ENCODE peak calls at places on chromosomes 13 and 19, in six cellular contexts. S is pancreas, T is A549, Y is uterus, E is GM23338, O is tibial artery. B is an unnamed sample.

GRCh38 chr19:18477042-18477760 is 39.3 kb upstream of the ISYNA1 start:
- DNase-seq in S (no peak), T (no peak), Y (no peak), E (peak; percentile 61), O (no peak), B (no peak)

GRCh38 chr13:95258619-95259194 is 42.5 kb downstream of the ABCC4 start:
- DNase-seq in S (no peak), T (peak; percentile 28), Y (no peak), E (no peak), O (no peak), B (no peak)

GRCh38 chr13:105491345-105491744 is 1044.1 kb downstream of the EFNB2 start:
- DNase-seq in S (no peak), T (no peak), Y (no peak), E (no peak), O (no peak), B (no peak)

GRCh38 chr19:43726736-43727592 is 11.1 kb downstream of the IRGC start:
- DNase-seq in S (no peak), T (no peak), Y (no peak), E (no peak), O (no peak), B (peak; percentile 29)

GRCh38 chr13:110354715-110355473 is 47.8 kb downstream of the COL4A2 start:
- DNase-seq in S (no peak), T (no peak), Y (no peak), E (no peak), O (no peak), B (no peak)

GRCh38 chr13:36163809-36164308 is 32.7 kb upstream of the DCLK1 start:
- DNase-seq in S (peak; percentile 76), T (no peak), Y (peak; percentile 33), E (peak; percentile 21), O (peak; percentile 64), B (peak; percentile 96)

GRCh38 chr13:87671031-87671823 is at the start of gene SLITRK5:
- DNase-seq in S (peak; percentile 89), T (peak; percentile 59), Y (no peak), E (peak; percentile 85), O (peak; percentile 64), B (peak; percentile 34)

GRCh38 chr19:20351244-20351643 is 184.2 kb downstream of the ZNF486 start:
- DNase-seq in S (no peak), T (no peak), Y (no peak), E (no peak), O (no peak), B (no peak)

GRCh38 chr13:42258747-42259146 is 13.2 kb upstream of the AKAP11 start:
- DNase-seq in S (no peak), T (no peak), Y (no peak), E (peak; percentile 68), O (no peak), B (no peak)

GRCh38 chr13:105327727-105328126 is 1207.7 kb downstream of the EFNB2 start:
- DNase-seq in S (no peak), T (no peak), Y (no peak), E (no peak), O (no peak), B (no peak)

GRCh38 chr19:38557205-38557799 is 60.5 kb downstream of the MAP4K1 start:
- DNase-seq in S (no peak), T (no peak), Y (no peak), E (no peak), O (no peak), B (no peak)

GRCh38 chr13:46575843-46576242 is 22.9 kb downstream of the LRCH1 start:
- DNase-seq in S (no peak), T (no peak), Y (no peak), E (no peak), O (no peak), B (peak; percentile 88)

GRCh38 chr13:66329988-66330429 is 900.1 kb downstream of the PCDH9 start:
- DNase-seq in S (no peak), T (no peak), Y (no peak), E (no peak), O (no peak), B (peak; percentile 65)

GRCh38 chr13:28218679-28219078 is 80.3 kb downstream of the PAN3 start:
- DNase-seq in S (no peak), T (no peak), Y (no peak), E (no peak), O (no peak), B (no peak)

GRCh38 chr19:35126624-35126959 is 8.3 kb downstream of the LGI4 start:
- DNase-seq in S (no peak), T (no peak), Y (no peak), E (peak; percentile 48), O (peak; percentile 29), B (no peak)

DNA sequence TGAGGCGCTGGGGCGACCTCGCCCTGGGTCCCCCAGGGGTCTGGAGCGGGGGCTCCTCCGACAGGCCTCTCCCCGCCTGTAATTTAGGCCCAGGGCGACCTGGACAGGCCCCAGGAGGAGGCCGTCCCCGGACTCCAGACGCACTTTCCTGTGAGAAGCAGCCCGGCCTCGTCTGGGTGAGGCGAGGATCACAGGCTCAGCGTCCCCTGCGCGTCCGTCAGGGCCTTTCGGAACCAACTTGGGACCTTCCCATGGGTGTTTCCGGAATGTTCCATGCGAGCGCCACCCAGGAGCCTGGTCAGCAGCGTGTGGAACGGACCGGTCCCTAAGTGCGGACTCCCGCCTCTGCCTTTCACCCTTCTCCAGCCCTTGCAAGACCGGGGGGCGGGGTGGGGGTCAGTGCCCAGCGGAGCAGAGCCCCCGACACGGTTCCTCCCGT is 1.0 kb upstream of the GRTP1 start:
- DNase-seq in S (peak; percentile 79), T (no peak), Y (peak; percentile 43), E (peak; percentile 46), O (no peak), B (no peak)
- H3K4me3 ChIP-seq in S (no peak overlapping the region), T (peak overlapping the region; percentile 39), Y (peak overlapping the region; percentile 53), E (peak overlapping the region; percentile 57), O (peak overlapping the region; percentile 72), B (no peak overlapping the region)

GRCh38 chr19:54388803-54389144 is 24.0 kb upstream of the LAIR1 start:
- DNase-seq in S (no peak), T (no peak), Y (no peak), E (no peak), O (no peak), B (no peak)
- H3K4me3 ChIP-seq in S (no peak overlapping the region), T (peak overlapping the region; percentile 13), Y (no peak overlapping the region), E (peak overlapping the region; percentile 45), O (no peak overlapping the region), B (no peak overlapping the region)

DNA sequence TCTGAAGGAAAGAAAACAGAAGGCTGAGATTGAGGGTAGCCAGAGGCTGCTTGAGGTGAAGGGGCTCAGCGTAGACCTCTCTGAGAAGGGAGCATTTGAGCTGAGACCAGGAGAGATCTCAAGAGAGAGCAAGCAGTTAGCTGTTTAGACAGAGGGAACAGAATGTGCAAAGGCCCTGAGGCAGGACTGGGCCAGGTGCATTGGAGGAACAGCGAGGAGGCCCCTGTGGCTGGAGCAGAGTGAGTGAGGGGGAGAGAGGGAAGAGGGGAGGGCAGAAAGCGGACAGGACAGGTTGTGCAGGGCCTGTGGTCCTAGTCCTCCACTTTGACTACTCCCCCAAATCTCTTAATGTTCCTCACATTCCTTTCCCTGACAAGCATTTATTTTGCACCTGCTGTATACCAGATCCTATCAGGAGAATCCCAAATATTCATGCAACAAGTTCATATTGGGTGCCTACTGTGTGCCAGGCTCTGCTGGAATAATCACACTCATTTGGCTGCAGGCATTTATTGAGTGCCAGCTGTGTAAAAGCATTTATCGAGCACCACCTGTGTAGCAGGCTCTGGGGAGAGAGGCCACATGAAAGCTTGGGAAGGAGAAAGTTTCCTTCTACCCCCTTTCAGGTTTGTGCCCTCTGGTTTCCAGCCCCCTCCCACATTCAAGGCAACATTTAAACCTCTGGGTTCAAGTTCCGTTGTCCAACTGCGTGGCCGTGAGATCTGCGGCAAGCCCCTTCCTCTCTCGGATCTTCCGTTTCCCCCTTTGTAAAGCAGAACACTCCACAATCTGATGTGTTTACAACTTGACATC is 36.5 kb downstream of the NFIC start:
- DNase-seq in S (no peak), T (no peak), Y (no peak), E (no peak), O (no peak), B (no peak)
- H3K4me3 ChIP-seq in S (no peak overlapping the region), T (no peak overlapping the region), Y (no peak overlapping the region), E (no peak overlapping the region), O (peak overlapping the region; percentile 63), B (no peak overlapping the region)

DNA sequence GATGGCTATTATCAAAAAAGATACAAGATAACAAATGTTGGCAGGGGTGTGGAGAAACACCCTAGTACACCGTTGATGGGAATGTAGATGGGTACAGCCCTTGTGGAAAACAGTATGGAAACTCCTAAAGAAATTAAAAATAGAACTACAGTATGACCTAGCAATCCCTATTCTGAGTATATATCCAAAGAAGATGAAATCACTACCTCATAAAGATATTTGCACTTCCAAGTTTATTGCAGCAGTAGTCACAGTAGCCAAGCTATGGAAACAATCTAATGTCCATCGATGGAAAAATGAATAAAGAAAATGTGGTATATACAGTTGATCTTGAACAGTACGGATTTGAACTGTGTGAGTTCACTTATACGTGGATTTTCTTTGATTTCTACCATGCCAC is 28.3 kb downstream of the TDRD3 start:
- DNase-seq in S (no peak), T (no peak), Y (no peak), E (no peak), O (no peak), B (no peak)
- H3K4me3 ChIP-seq in S (no peak overlapping the region), T (no peak overlapping the region), Y (no peak overlapping the region), E (no peak overlapping the region), O (no peak overlapping the region), B (no peak overlapping the region)

GRCh38 chr19:51047031-51047335 is 12.2 kb upstream of the KLK12 start:
- DNase-seq in S (no peak), T (no peak), Y (no peak), E (no peak), O (no peak), B (no peak)
- H3K4me3 ChIP-seq in S (no peak overlapping the region), T (no peak overlapping the region), Y (no peak overlapping the region), E (peak overlapping the region; percentile 3), O (no peak overlapping the region), B (no peak overlapping the region)

GRCh38 chr19:1383014-1383310 is 745 bp upstream of the NDUFS7 start:
- DNase-seq in S (no peak), T (peak; percentile 37), Y (no peak), E (no peak), O (no peak), B (no peak)
- H3K4me3 ChIP-seq in S (no peak overlapping the region), T (no peak overlapping the region), Y (no peak overlapping the region), E (peak overlapping the region; percentile 36), O (no peak overlapping the region), B (no peak overlapping the region)

GRCh38 chr19:4228765-4229178 is 551 bp upstream of the EBI3 start:
- DNase-seq in S (no peak), T (no peak), Y (no peak), E (no peak), O (no peak), B (no peak)
- H3K4me3 ChIP-seq in S (no peak overlapping the region), T (no peak overlapping the region), Y (no peak overlapping the region), E (peak overlapping the region; percentile 26), O (no peak overlapping the region), B (no peak overlapping the region)

DNA sequence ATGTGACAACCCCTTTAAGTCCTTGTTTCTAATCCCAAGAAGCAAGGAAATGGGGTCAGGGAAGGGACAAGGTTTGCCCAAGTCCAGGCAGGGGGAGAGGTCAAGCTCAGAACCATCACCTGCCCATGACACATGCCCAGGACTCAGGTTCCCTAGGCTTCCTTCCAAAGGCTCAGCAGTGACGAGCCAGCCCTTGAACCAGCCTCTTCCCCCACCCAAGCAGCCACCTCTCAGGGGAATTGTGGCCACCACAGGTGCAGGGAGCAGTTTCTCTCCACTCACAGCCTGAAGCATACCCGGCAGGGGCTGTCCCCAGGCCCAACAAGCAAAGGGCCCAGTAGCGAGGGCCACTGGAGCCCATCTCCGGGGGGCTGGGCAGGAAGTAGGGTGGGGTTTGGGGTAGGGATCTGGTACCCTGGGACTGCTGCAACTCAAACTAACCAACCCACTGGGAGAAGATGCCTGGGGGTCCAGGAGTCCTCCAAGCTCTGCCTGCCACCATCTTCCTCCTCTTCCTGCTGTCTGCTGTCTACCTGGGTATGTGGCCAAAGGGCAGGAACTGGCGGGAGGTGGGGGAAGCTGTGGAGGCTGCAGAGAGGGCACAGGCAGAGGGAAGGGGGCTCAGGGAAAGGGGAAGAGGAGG is at the start of gene CD79A:
- DNase-seq in S (peak; percentile 39), T (no peak), Y (no peak), E (no peak), O (no peak), B (no peak)
- H3K4me3 ChIP-seq in S (no peak within 1 kb of the TSS), T (no peak within 1 kb of the TSS), Y (no peak within 1 kb of the TSS), E (no peak within 1 kb of the TSS), O (no peak within 1 kb of the TSS), B (no peak within 1 kb of the TSS)

B was measured in cardiac fibroblast.